ENCODE peak calls at places on chromosomes 12 and 14, in nine cellular contexts. One of them, this sample, is unnamed.

GRCh38 chr14:74682169-74682952 is 30.5 kb downstream of the AREL1 start:
- DNase-seq in foreskin fibroblast: no peak
- DNase-seq in stimulated activated CD4-positive, alpha-beta T cell treated with anti-CD3 and anti-CD28 coated beads, TNF-alpha, amount 100 ng/mL, for 1 hour: no peak
- DNase-seq in iris pigment epithelial cell: no peak
- DNase-seq in H7: no peak
- DNase-seq in SK-N-MC: no peak
- DNase-seq in psoas muscle: no peak
- DNase-seq in EL: no peak
- DNase-seq in breast epithelium: no peak
- DNase-seq in this sample: no peak

GRCh38 chr14:65864549-65864948 is 452.0 kb downstream of the FUT8 start:
- DNase-seq in foreskin fibroblast: no peak
- DNase-seq in stimulated activated CD4-positive, alpha-beta T cell treated with anti-CD3 and anti-CD28 coated beads, TNF-alpha, amount 100 ng/mL, for 1 hour: no peak
- DNase-seq in iris pigment epithelial cell: no peak
- DNase-seq in H7: no peak
- DNase-seq in SK-N-MC: peak
- DNase-seq in psoas muscle: no peak
- DNase-seq in EL: no peak
- DNase-seq in breast epithelium: no peak
- DNase-seq in this sample: peak

GRCh38 chr12:23950775-23951391 is 1.4 kb upstream of the SOX5 start:
- DNase-seq in foreskin fibroblast: no peak
- DNase-seq in stimulated activated CD4-positive, alpha-beta T cell treated with anti-CD3 and anti-CD28 coated beads, TNF-alpha, amount 100 ng/mL, for 1 hour: no peak
- DNase-seq in iris pigment epithelial cell: peak
- DNase-seq in H7: no peak
- DNase-seq in SK-N-MC: no peak
- DNase-seq in psoas muscle: peak
- DNase-seq in EL: no peak
- DNase-seq in breast epithelium: no peak
- DNase-seq in this sample: peak

GRCh38 chr14:51095854-51096823 is 1.2 kb upstream of the TRIM9 start:
- DNase-seq in foreskin fibroblast: peak
- DNase-seq in stimulated activated CD4-positive, alpha-beta T cell treated with anti-CD3 and anti-CD28 coated beads, TNF-alpha, amount 100 ng/mL, for 1 hour: no peak
- DNase-seq in iris pigment epithelial cell: peak
- DNase-seq in H7: no peak
- DNase-seq in SK-N-MC: no peak
- DNase-seq in psoas muscle: peak
- DNase-seq in EL: peak
- DNase-seq in breast epithelium: no peak
- DNase-seq in this sample: no peak

GRCh38 chr12:219891-220352 is 6.0 kb upstream of the SLC6A12 start:
- DNase-seq in foreskin fibroblast: peak
- DNase-seq in stimulated activated CD4-positive, alpha-beta T cell treated with anti-CD3 and anti-CD28 coated beads, TNF-alpha, amount 100 ng/mL, for 1 hour: no peak
- DNase-seq in iris pigment epithelial cell: peak
- DNase-seq in H7: peak
- DNase-seq in SK-N-MC: no peak
- DNase-seq in psoas muscle: peak
- DNase-seq in EL: peak
- DNase-seq in breast epithelium: no peak
- DNase-seq in this sample: peak

GRCh38 chr12:130456375-130457199 is 118.9 kb downstream of the PIWIL1 start:
- DNase-seq in foreskin fibroblast: no peak
- DNase-seq in stimulated activated CD4-positive, alpha-beta T cell treated with anti-CD3 and anti-CD28 coated beads, TNF-alpha, amount 100 ng/mL, for 1 hour: no peak
- DNase-seq in iris pigment epithelial cell: no peak
- DNase-seq in H7: no peak
- DNase-seq in SK-N-MC: no peak
- DNase-seq in psoas muscle: no peak
- DNase-seq in EL: no peak
- DNase-seq in breast epithelium: no peak
- DNase-seq in this sample: no peak

GRCh38 chr14:45786266-45786665 is 533.3 kb upstream of the MIS18BP1 start:
- DNase-seq in foreskin fibroblast: no peak
- DNase-seq in stimulated activated CD4-positive, alpha-beta T cell treated with anti-CD3 and anti-CD28 coated beads, TNF-alpha, amount 100 ng/mL, for 1 hour: no peak
- DNase-seq in iris pigment epithelial cell: no peak
- DNase-seq in H7: no peak
- DNase-seq in SK-N-MC: no peak
- DNase-seq in psoas muscle: no peak
- DNase-seq in EL: no peak
- DNase-seq in breast epithelium: no peak
- DNase-seq in this sample: no peak

GRCh38 chr12:57761391-57761998 is 5.4 kb downstream of the CYP27B1 start:
- DNase-seq in foreskin fibroblast: no peak
- DNase-seq in stimulated activated CD4-positive, alpha-beta T cell treated with anti-CD3 and anti-CD28 coated beads, TNF-alpha, amount 100 ng/mL, for 1 hour: no peak
- DNase-seq in iris pigment epithelial cell: no peak
- DNase-seq in H7: no peak
- DNase-seq in SK-N-MC: no peak
- DNase-seq in psoas muscle: no peak
- DNase-seq in EL: no peak
- DNase-seq in breast epithelium: no peak
- DNase-seq in this sample: no peak

GRCh38 chr12:116601524-116601923 is 42.3 kb downstream of the MAP1LC3B2 start:
- DNase-seq in foreskin fibroblast: peak
- DNase-seq in stimulated activated CD4-positive, alpha-beta T cell treated with anti-CD3 and anti-CD28 coated beads, TNF-alpha, amount 100 ng/mL, for 1 hour: no peak
- DNase-seq in iris pigment epithelial cell: peak
- DNase-seq in H7: no peak
- DNase-seq in SK-N-MC: no peak
- DNase-seq in psoas muscle: no peak
- DNase-seq in EL: peak
- DNase-seq in breast epithelium: no peak
- DNase-seq in this sample: peak

GRCh38 chr14:38254565-38255407 is 1.1 kb downstream of the CLEC14A start:
- DNase-seq in foreskin fibroblast: no peak
- DNase-seq in stimulated activated CD4-positive, alpha-beta T cell treated with anti-CD3 and anti-CD28 coated beads, TNF-alpha, amount 100 ng/mL, for 1 hour: no peak
- DNase-seq in iris pigment epithelial cell: peak
- DNase-seq in H7: peak
- DNase-seq in SK-N-MC: no peak
- DNase-seq in psoas muscle: peak
- DNase-seq in EL: peak
- DNase-seq in breast epithelium: no peak
- DNase-seq in this sample: peak

GRCh38 chr12:17661250-17661649 is 428.7 kb downstream of the RERGL start:
- DNase-seq in foreskin fibroblast: no peak
- DNase-seq in stimulated activated CD4-positive, alpha-beta T cell treated with anti-CD3 and anti-CD28 coated beads, TNF-alpha, amount 100 ng/mL, for 1 hour: no peak
- DNase-seq in iris pigment epithelial cell: no peak
- DNase-seq in H7: no peak
- DNase-seq in SK-N-MC: no peak
- DNase-seq in psoas muscle: no peak
- DNase-seq in EL: no peak
- DNase-seq in breast epithelium: no peak
- DNase-seq in this sample: no peak

GRCh38 chr12:538731-539539 is 79.2 kb downstream of the B4GALNT3 start:
- DNase-seq in foreskin fibroblast: peak
- DNase-seq in stimulated activated CD4-positive, alpha-beta T cell treated with anti-CD3 and anti-CD28 coated beads, TNF-alpha, amount 100 ng/mL, for 1 hour: peak
- DNase-seq in iris pigment epithelial cell: peak
- DNase-seq in H7: no peak
- DNase-seq in SK-N-MC: no peak
- DNase-seq in psoas muscle: peak
- DNase-seq in EL: peak
- DNase-seq in breast epithelium: peak
- DNase-seq in this sample: no peak

GRCh38 chr12:101086490-101086889 is 123.5 kb downstream of the SLC5A8 start:
- DNase-seq in foreskin fibroblast: peak
- DNase-seq in stimulated activated CD4-positive, alpha-beta T cell treated with anti-CD3 and anti-CD28 coated beads, TNF-alpha, amount 100 ng/mL, for 1 hour: no peak
- DNase-seq in iris pigment epithelial cell: peak
- DNase-seq in H7: no peak
- DNase-seq in SK-N-MC: no peak
- DNase-seq in psoas muscle: no peak
- DNase-seq in EL: peak
- DNase-seq in breast epithelium: peak
- DNase-seq in this sample: peak

GRCh38 chr14:104967414-104968152 is 10.6 kb downstream of the AHNAK2 start:
- DNase-seq in foreskin fibroblast: peak
- DNase-seq in stimulated activated CD4-positive, alpha-beta T cell treated with anti-CD3 and anti-CD28 coated beads, TNF-alpha, amount 100 ng/mL, for 1 hour: no peak
- DNase-seq in iris pigment epithelial cell: peak
- DNase-seq in H7: peak
- DNase-seq in SK-N-MC: no peak
- DNase-seq in psoas muscle: peak
- DNase-seq in EL: peak
- DNase-seq in breast epithelium: no peak
- DNase-seq in this sample: peak

GRCh38 chr14:52789118-52789517 is 2.3 kb downstream of the GNPNAT1 start:
- DNase-seq in foreskin fibroblast: no peak
- DNase-seq in stimulated activated CD4-positive, alpha-beta T cell treated with anti-CD3 and anti-CD28 coated beads, TNF-alpha, amount 100 ng/mL, for 1 hour: no peak
- DNase-seq in iris pigment epithelial cell: no peak
- DNase-seq in H7: no peak
- DNase-seq in SK-N-MC: no peak
- DNase-seq in psoas muscle: no peak
- DNase-seq in EL: no peak
- DNase-seq in breast epithelium: no peak
- DNase-seq in this sample: no peak

GRCh38 chr12:43148711-43149110 is 403.3 kb downstream of the ADAMTS20 start:
- DNase-seq in foreskin fibroblast: peak
- DNase-seq in stimulated activated CD4-positive, alpha-beta T cell treated with anti-CD3 and anti-CD28 coated beads, TNF-alpha, amount 100 ng/mL, for 1 hour: no peak
- DNase-seq in iris pigment epithelial cell: peak
- DNase-seq in H7: no peak
- DNase-seq in SK-N-MC: no peak
- DNase-seq in psoas muscle: no peak
- DNase-seq in EL: peak
- DNase-seq in breast epithelium: no peak
- DNase-seq in this sample: peak

GRCh38 chr12:53327435-53328042 is 6.1 kb upstream of the AAAS start:
- DNase-seq in foreskin fibroblast: peak
- DNase-seq in stimulated activated CD4-positive, alpha-beta T cell treated with anti-CD3 and anti-CD28 coated beads, TNF-alpha, amount 100 ng/mL, for 1 hour: no peak
- DNase-seq in iris pigment epithelial cell: no peak
- DNase-seq in H7: no peak
- DNase-seq in SK-N-MC: no peak
- DNase-seq in psoas muscle: no peak
- DNase-seq in EL: peak
- DNase-seq in breast epithelium: no peak
- DNase-seq in this sample: no peak

GRCh38 chr12:91023326-91024004 is 18.7 kb upstream of the EPYC start:
- DNase-seq in foreskin fibroblast: peak
- DNase-seq in stimulated activated CD4-positive, alpha-beta T cell treated with anti-CD3 and anti-CD28 coated beads, TNF-alpha, amount 100 ng/mL, for 1 hour: no peak
- DNase-seq in iris pigment epithelial cell: peak
- DNase-seq in H7: no peak
- DNase-seq in SK-N-MC: no peak
- DNase-seq in psoas muscle: no peak
- DNase-seq in EL: peak
- DNase-seq in breast epithelium: no peak
- DNase-seq in this sample: no peak

GRCh38 chr12:52181757-52182156 is 10.1 kb downstream of the KRT80 start:
- DNase-seq in foreskin fibroblast: peak
- DNase-seq in stimulated activated CD4-positive, alpha-beta T cell treated with anti-CD3 and anti-CD28 coated beads, TNF-alpha, amount 100 ng/mL, for 1 hour: no peak
- DNase-seq in iris pigment epithelial cell: peak
- DNase-seq in H7: peak
- DNase-seq in SK-N-MC: no peak
- DNase-seq in psoas muscle: no peak
- DNase-seq in EL: peak
- DNase-seq in breast epithelium: no peak
- DNase-seq in this sample: peak

GRCh38 chr12:43154498-43155045 is 397.4 kb downstream of the ADAMTS20 start:
- DNase-seq in foreskin fibroblast: no peak
- DNase-seq in stimulated activated CD4-positive, alpha-beta T cell treated with anti-CD3 and anti-CD28 coated beads, TNF-alpha, amount 100 ng/mL, for 1 hour: no peak
- DNase-seq in iris pigment epithelial cell: no peak
- DNase-seq in H7: peak
- DNase-seq in SK-N-MC: no peak
- DNase-seq in psoas muscle: no peak
- DNase-seq in EL: no peak
- DNase-seq in breast epithelium: no peak
- DNase-seq in this sample: no peak

GRCh38 chr12:49946086-49946485 is 4.5 kb upstream of the AQP2 start:
- DNase-seq in foreskin fibroblast: no peak
- DNase-seq in stimulated activated CD4-positive, alpha-beta T cell treated with anti-CD3 and anti-CD28 coated beads, TNF-alpha, amount 100 ng/mL, for 1 hour: no peak
- DNase-seq in iris pigment epithelial cell: no peak
- DNase-seq in H7: no peak
- DNase-seq in SK-N-MC: no peak
- DNase-seq in psoas muscle: no peak
- DNase-seq in EL: no peak
- DNase-seq in breast epithelium: no peak
- DNase-seq in this sample: no peak

GRCh38 chr12:96751626-96752025 is 155.4 kb upstream of the NEDD1 start:
- DNase-seq in foreskin fibroblast: no peak
- DNase-seq in stimulated activated CD4-positive, alpha-beta T cell treated with anti-CD3 and anti-CD28 coated beads, TNF-alpha, amount 100 ng/mL, for 1 hour: no peak
- DNase-seq in iris pigment epithelial cell: no peak
- DNase-seq in H7: no peak
- DNase-seq in SK-N-MC: no peak
- DNase-seq in psoas muscle: no peak
- DNase-seq in EL: peak
- DNase-seq in breast epithelium: no peak
- DNase-seq in this sample: no peak

GRCh38 chr12:12839886-12840285 is 26.7 kb downstream of the DDX47 start:
- DNase-seq in foreskin fibroblast: peak
- DNase-seq in stimulated activated CD4-positive, alpha-beta T cell treated with anti-CD3 and anti-CD28 coated beads, TNF-alpha, amount 100 ng/mL, for 1 hour: no peak
- DNase-seq in iris pigment epithelial cell: peak
- DNase-seq in H7: no peak
- DNase-seq in SK-N-MC: no peak
- DNase-seq in psoas muscle: peak
- DNase-seq in EL: peak
- DNase-seq in breast epithelium: peak
- DNase-seq in this sample: peak

GRCh38 chr12:95117178-95117599 is 43.8 kb upstream of the NR2C1 start:
- DNase-seq in foreskin fibroblast: peak
- DNase-seq in stimulated activated CD4-positive, alpha-beta T cell treated with anti-CD3 and anti-CD28 coated beads, TNF-alpha, amount 100 ng/mL, for 1 hour: peak
- DNase-seq in iris pigment epithelial cell: peak
- DNase-seq in H7: peak
- DNase-seq in SK-N-MC: peak
- DNase-seq in psoas muscle: no peak
- DNase-seq in EL: peak
- DNase-seq in breast epithelium: peak
- DNase-seq in this sample: peak

GRCh38 chr12:52221912-52222457 is 11.1 kb upstream of the KRT7 start:
- DNase-seq in foreskin fibroblast: peak
- DNase-seq in stimulated activated CD4-positive, alpha-beta T cell treated with anti-CD3 and anti-CD28 coated beads, TNF-alpha, amount 100 ng/mL, for 1 hour: no peak
- DNase-seq in iris pigment epithelial cell: peak
- DNase-seq in H7: peak
- DNase-seq in SK-N-MC: no peak
- DNase-seq in psoas muscle: peak
- DNase-seq in EL: peak
- DNase-seq in breast epithelium: peak
- DNase-seq in this sample: peak

GRCh38 chr12:58711968-58712367 is 208.3 kb downstream of the LRIG3 start:
- DNase-seq in foreskin fibroblast: peak
- DNase-seq in stimulated activated CD4-positive, alpha-beta T cell treated with anti-CD3 and anti-CD28 coated beads, TNF-alpha, amount 100 ng/mL, for 1 hour: no peak
- DNase-seq in iris pigment epithelial cell: peak
- DNase-seq in H7: no peak
- DNase-seq in SK-N-MC: no peak
- DNase-seq in psoas muscle: no peak
- DNase-seq in EL: peak
- DNase-seq in breast epithelium: no peak
- DNase-seq in this sample: no peak

GRCh38 chr12:3097186-3097804 is 20.1 kb downstream of the TSPAN9 start:
- DNase-seq in foreskin fibroblast: no peak
- DNase-seq in stimulated activated CD4-positive, alpha-beta T cell treated with anti-CD3 and anti-CD28 coated beads, TNF-alpha, amount 100 ng/mL, for 1 hour: no peak
- DNase-seq in iris pigment epithelial cell: peak
- DNase-seq in H7: no peak
- DNase-seq in SK-N-MC: no peak
- DNase-seq in psoas muscle: peak
- DNase-seq in EL: no peak
- DNase-seq in breast epithelium: no peak
- DNase-seq in this sample: no peak

GRCh38 chr12:56029666-56030293 is 8.9 kb downstream of the IKZF4 start:
- DNase-seq in foreskin fibroblast: peak
- DNase-seq in stimulated activated CD4-positive, alpha-beta T cell treated with anti-CD3 and anti-CD28 coated beads, TNF-alpha, amount 100 ng/mL, for 1 hour: no peak
- DNase-seq in iris pigment epithelial cell: peak
- DNase-seq in H7: peak
- DNase-seq in SK-N-MC: no peak
- DNase-seq in psoas muscle: no peak
- DNase-seq in EL: peak
- DNase-seq in breast epithelium: no peak
- DNase-seq in this sample: peak

GRCh38 chr14:100622234-100622633 is 35.0 kb upstream of the BEGAIN start:
- DNase-seq in foreskin fibroblast: no peak
- DNase-seq in stimulated activated CD4-positive, alpha-beta T cell treated with anti-CD3 and anti-CD28 coated beads, TNF-alpha, amount 100 ng/mL, for 1 hour: no peak
- DNase-seq in iris pigment epithelial cell: no peak
- DNase-seq in H7: peak
- DNase-seq in SK-N-MC: no peak
- DNase-seq in psoas muscle: no peak
- DNase-seq in EL: no peak
- DNase-seq in breast epithelium: no peak
- DNase-seq in this sample: peak

GRCh38 chr14:32374155-32374554 is 45.1 kb downstream of the AKAP6 start:
- DNase-seq in foreskin fibroblast: peak
- DNase-seq in stimulated activated CD4-positive, alpha-beta T cell treated with anti-CD3 and anti-CD28 coated beads, TNF-alpha, amount 100 ng/mL, for 1 hour: no peak
- DNase-seq in iris pigment epithelial cell: peak
- DNase-seq in H7: no peak
- DNase-seq in SK-N-MC: no peak
- DNase-seq in psoas muscle: no peak
- DNase-seq in EL: no peak
- DNase-seq in breast epithelium: no peak
- DNase-seq in this sample: no peak

GRCh38 chr14:68403191-68403781 is 389.6 kb downstream of the ZFP36L1 start:
- DNase-seq in foreskin fibroblast: peak
- DNase-seq in stimulated activated CD4-positive, alpha-beta T cell treated with anti-CD3 and anti-CD28 coated beads, TNF-alpha, amount 100 ng/mL, for 1 hour: no peak
- DNase-seq in iris pigment epithelial cell: peak
- DNase-seq in H7: no peak
- DNase-seq in SK-N-MC: no peak
- DNase-seq in psoas muscle: no peak
- DNase-seq in EL: peak
- DNase-seq in breast epithelium: no peak
- DNase-seq in this sample: no peak